ENCODE peak calls at places on chromosomes 11 and 22, in seven cellular contexts. S is astrocyte of the spinal cord, O is AG09309, N is fibroblast of lung, Y is heart left ventricle, U is sigmoid colon, C is choroid plexus epithelial cell. K is an unnamed sample.

GRCh38 chr11:78202733-78203167 is 14.0 kb downstream of the USP35 start:
- DNase-seq in S (no peak), O (no peak), N (no peak), Y (no peak), U (peak; percentile 29), C (no peak), K (no peak)

GRCh38 chr22:45084400-45084920 is 74.7 kb upstream of the PHF21B start:
- DNase-seq in S (no peak), O (no peak), N (no peak), Y (no peak), U (no peak), C (no peak), K (no peak)

GRCh38 chr11:63670738-63671321 is 346 bp downstream of the ATL3 start:
- DNase-seq in S (no peak), O (no peak), N (peak; percentile 42), Y (peak; percentile 55), U (peak; percentile 77), C (no peak), K (peak; percentile 91)

GRCh38 chr11:44496391-44496790 is 69.1 kb upstream of the CD82 start:
- DNase-seq in S (no peak), O (no peak), N (no peak), Y (no peak), U (no peak), C (no peak), K (no peak)

GRCh38 chr11:1994121-1994520 is 3.5 kb downstream of the H19 start:
- DNase-seq in S (no peak), O (no peak), N (no peak), Y (peak; percentile 18), U (peak; percentile 24), C (no peak), K (peak; percentile 12)

GRCh38 chr11:72446929-72447753 is 12.8 kb upstream of the CLPB start:
- DNase-seq in S (peak; percentile 69), O (peak; percentile 44), N (peak; percentile 67), Y (no peak), U (no peak), C (peak; percentile 86), K (no peak)

GRCh38 chr11:110971110-110971509 is 258.9 kb upstream of the ARHGAP20 start:
- DNase-seq in S (peak; percentile 82), O (peak; percentile 67), N (peak; percentile 97), Y (no peak), U (no peak), C (peak; percentile 88), K (no peak)

GRCh38 chr11:72138821-72139390 is 3.4 kb downstream of the FOLR3 start:
- DNase-seq in S (no peak), O (no peak), N (no peak), Y (no peak), U (no peak), C (no peak), K (no peak)

GRCh38 chr22:20582520-20583361 is 75.3 kb downstream of the MED15 start:
- DNase-seq in S (no peak), O (no peak), N (no peak), Y (no peak), U (no peak), C (no peak), K (peak; percentile 71)

GRCh38 chr22:23837496-23837859 is 1.3 kb downstream of the DERL3 start:
- DNase-seq in S (no peak), O (no peak), N (no peak), Y (no peak), U (no peak), C (no peak), K (peak; percentile 67)

GRCh38 chr11:18493310-18493709 is 33.4 kb downstream of the TSG101 start:
- DNase-seq in S (no peak), O (no peak), N (no peak), Y (no peak), U (no peak), C (no peak), K (no peak)

GRCh38 chr22:39431821-39432251 is 25.0 kb upstream of the MGAT3 start:
- DNase-seq in S (peak; percentile 26), O (peak; percentile 8), N (peak; percentile 36), Y (peak; percentile 87), U (no peak), C (peak; percentile 44), K (peak; percentile 47)

GRCh38 chr11:78347956-78348355 is 69.7 kb downstream of the GAB2 start:
- DNase-seq in S (no peak), O (no peak), N (no peak), Y (no peak), U (no peak), C (no peak), K (no peak)

GRCh38 chr22:47598864-47599263 is 836.4 kb downstream of the TBC1D22A start:
- DNase-seq in S (no peak), O (no peak), N (no peak), Y (no peak), U (peak; percentile 22), C (no peak), K (no peak)

GRCh38 chr11:64304316-64305072 is 830 bp upstream of the ESRRA start:
- DNase-seq in S (peak; percentile 84), O (peak; percentile 57), N (peak; percentile 78), Y (peak; percentile 94), U (peak; percentile 97), C (peak; percentile 92), K (peak; percentile 97)

DNA sequence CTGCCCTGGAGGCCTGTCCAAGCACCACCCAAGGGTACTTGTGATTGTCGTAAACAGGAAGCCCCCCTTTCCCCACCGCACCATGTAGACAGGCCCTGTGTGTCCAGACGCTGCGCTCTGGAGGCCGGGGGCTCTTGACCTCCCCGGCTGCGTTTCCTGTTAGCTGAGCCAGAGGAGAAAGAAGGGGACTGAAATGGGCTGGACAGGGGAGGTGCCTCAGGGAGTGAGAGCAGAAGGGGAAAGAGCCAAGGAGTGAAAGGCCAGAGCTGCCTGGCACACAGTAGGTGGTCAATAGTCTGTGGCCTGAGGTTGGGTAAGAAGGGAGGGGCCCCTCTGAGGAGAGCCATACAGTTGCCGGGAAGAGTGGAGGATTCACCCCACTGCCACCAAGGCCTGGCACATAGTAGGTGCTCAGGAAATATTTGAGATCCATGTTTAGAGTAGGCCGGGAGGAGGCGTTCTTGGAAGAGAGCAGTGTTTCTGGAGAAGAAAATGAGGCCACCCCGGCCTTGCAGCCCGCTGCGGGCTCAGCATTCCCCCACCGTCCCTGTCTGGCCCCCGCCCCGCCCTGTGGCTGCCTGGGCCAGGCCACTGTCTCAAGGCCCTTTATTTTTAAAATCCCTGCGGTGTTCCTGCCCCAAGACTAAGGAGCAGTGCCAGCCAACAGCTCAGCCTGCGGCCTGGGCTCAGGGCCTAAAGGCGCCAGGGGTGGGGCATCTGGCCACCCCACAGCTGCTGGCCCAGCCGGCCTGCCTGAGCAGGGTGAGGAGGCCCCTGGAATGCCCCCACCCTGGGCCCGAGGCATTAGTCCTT is 13.6 kb upstream of the CDC42EP1 start:
- DNase-seq in S (peak; percentile 87), O (no peak), N (peak; percentile 44), Y (peak; percentile 83), U (peak; percentile 91), C (peak; percentile 92), K (peak; percentile 84)
- TF ChIP-seq CTCF in S (no peak), O (peak; percentile 24), N (peak; percentile 15), Y (no peak), U (no peak), C (peak; percentile 45), K (no peak)

GRCh38 chr22:35834080-35834479 is 116.4 kb downstream of the APOL5 start:
- DNase-seq in S (no peak), O (no peak), N (no peak), Y (no peak), U (no peak), C (no peak), K (no peak)
- H3K4me3 ChIP-seq in S (no peak overlapping the region), O (no peak overlapping the region), N (peak overlapping the region; percentile 90), Y (no peak overlapping the region), U (no peak overlapping the region), C (no peak overlapping the region), K (no peak overlapping the region)

DNA sequence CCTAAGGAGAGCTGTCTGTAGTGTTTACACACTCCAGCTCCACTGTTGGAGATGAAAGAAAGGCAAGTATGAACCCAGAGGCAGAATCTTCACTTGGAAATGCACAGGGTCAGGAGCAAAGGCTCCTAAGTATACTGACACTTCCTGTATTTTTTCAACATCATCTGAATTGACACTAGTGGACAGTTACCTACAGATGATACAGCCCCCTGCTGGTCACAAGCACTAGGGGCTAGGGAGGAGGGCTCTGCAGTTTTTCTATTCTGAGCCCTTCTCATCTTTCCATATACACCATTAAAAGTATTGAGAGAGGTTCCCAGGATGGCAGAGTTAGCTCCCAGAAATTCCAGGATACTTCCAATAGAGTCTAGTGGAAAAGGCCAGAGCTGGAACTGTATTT is 290.3 kb upstream of the API5 start:
- DNase-seq in S (no peak), O (no peak), N (no peak), Y (no peak), U (no peak), C (no peak), K (no peak)
- TF ChIP-seq CTCF in S (no peak), O (no peak), N (no peak), Y (peak; percentile 21), U (no peak), C (no peak), K (no peak)

GRCh38 chr11:97738751-97739150 is 1282.0 kb upstream of the CNTN5 start:
- DNase-seq in S (peak; percentile 35), O (no peak), N (no peak), Y (no peak), U (no peak), C (peak; percentile 62), K (no peak)
- H3K4me3 ChIP-seq in S (no peak overlapping the region), O (no peak overlapping the region), N (no peak overlapping the region), Y (no peak overlapping the region), U (no peak overlapping the region), C (no peak overlapping the region), K (no peak overlapping the region)

DNA sequence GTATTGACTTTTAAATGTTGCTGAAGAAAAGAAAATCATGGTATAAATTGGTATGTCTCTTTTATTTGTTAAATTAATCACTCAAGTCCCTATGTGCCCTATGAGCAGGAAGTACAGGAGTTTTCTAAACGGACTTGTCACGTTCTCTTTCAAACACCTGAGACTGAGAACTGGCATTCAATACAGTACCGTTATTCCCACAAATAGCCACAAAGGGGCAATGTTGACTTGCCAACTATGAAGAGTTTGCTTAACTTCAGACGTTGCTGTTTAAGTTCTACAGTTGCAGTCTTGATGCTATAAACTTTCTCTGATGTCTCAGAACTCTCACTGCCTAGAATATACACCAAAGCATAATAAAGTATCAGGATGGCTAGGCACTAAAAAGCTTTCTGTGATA is 7.6 kb downstream of the OR56A1 start:
- DNase-seq in S (peak; percentile 19), O (peak; percentile 23), N (peak; percentile 20), Y (no peak), U (no peak), C (peak; percentile 58), K (no peak)
- TF ChIP-seq CTCF in S (peak; percentile 23), O (peak; percentile 47), N (peak; percentile 43), Y (peak; percentile 60), U (peak; percentile 22), C (peak; percentile 47), K (peak; percentile 54)